ENCODE peak calls at places on chromosomes 13 and 19, in seven cellular contexts. G is AG04449, M is MCF 10A, Z is fibroblast of the aortic adventitia, S is astrocyte of the spinal cord, H is fibroblast of pulmonary artery, T is SK-N-SH. I is an unnamed sample.

GRCh38 chr19:50416034-50416814 is 2.5 kb upstream of the SPIB start:
- DNase-seq in G (no peak), H (no peak), S (no peak), Z (no peak), T (no peak), M (no peak), I (no peak)

GRCh38 chr19:18488403-18488723 is 33.5 kb downstream of the ELL start:
- DNase-seq in M (peak), Z (peak), S (no peak), G (no peak), T (peak), H (no peak), I (no peak)

GRCh38 chr13:51111174-51111573 is at the start of gene C13orf42:
- DNase-seq in H (no peak), Z (no peak), M (no peak), T (no peak), G (no peak), S (no peak), I (no peak)

GRCh38 chr13:51324714-51325440 is 14.6 kb upstream of the SERPINE3 start:
- DNase-seq in S (no peak), G (no peak), M (no peak), Z (no peak), T (no peak), H (no peak), I (peak)

GRCh38 chr13:106623799-106624198 is 55.9 kb upstream of the ARGLU1 start:
- DNase-seq in M (no peak), S (no peak), Z (no peak), G (no peak), H (no peak), T (no peak), I (no peak)

GRCh38 chr19:17560205-17560595 is 4.8 kb downstream of the COLGALT1 start:
- DNase-seq in H (peak), G (no peak), Z (peak), T (no peak), M (peak), S (peak), I (peak)

GRCh38 chr13:108425056-108425455 is 155.5 kb downstream of the TNFSF13B start:
- DNase-seq in H (peak), G (peak), T (no peak), M (no peak), S (peak), Z (no peak), I (no peak)

GRCh38 chr19:23999821-24000610 is 85.3 kb downstream of the ZNF726 start:
- DNase-seq in T (no peak), Z (no peak), G (no peak), M (no peak), S (no peak), H (no peak), I (no peak)

GRCh38 chr13:108961542-108962125 is 332.2 kb downstream of the MYO16 start:
- DNase-seq in M (peak), T (peak), Z (peak), G (no peak), H (peak), S (peak), I (peak)

GRCh38 chr19:15170345-15170744 is 30.4 kb downstream of the NOTCH3 start:
- DNase-seq in H (no peak), M (no peak), S (no peak), G (no peak), T (no peak), Z (no peak), I (peak)

GRCh38 chr19:55339225-55340143 is at the start of gene KMT5C:
- DNase-seq in M (peak), S (peak), G (peak), T (peak), Z (peak), H (peak), I (peak)

GRCh38 chr13:51122868-51123267 is 11.8 kb upstream of the C13orf42 start:
- DNase-seq in H (no peak), M (no peak), S (no peak), T (no peak), Z (no peak), G (no peak), I (no peak)

GRCh38 chr19:16380943-16381755 is 56.5 kb downstream of the KLF2 start:
- DNase-seq in S (no peak), Z (no peak), T (no peak), M (no peak), G (no peak), H (no peak), I (no peak)

GRCh38 chr13:94722596-94722995 is 10.3 kb upstream of the SOX21 start:
- DNase-seq in Z (no peak), S (no peak), T (no peak), M (no peak), H (no peak), G (no peak), I (no peak)

GRCh38 chr19:17602872-17603552 is 47.6 kb downstream of the COLGALT1 start:
- DNase-seq in M (no peak), G (no peak), Z (no peak), T (no peak), S (no peak), H (no peak), I (no peak)

GRCh38 chr13:49652691-49653305 is 24.5 kb downstream of the ARL11 start:
- DNase-seq in T (peak), G (no peak), Z (no peak), M (peak), H (peak), S (no peak), I (peak)

GRCh38 chr19:35596366-35596999 is 10.5 kb downstream of the PMIS2 start:
- DNase-seq in Z (peak), S (no peak), H (peak), T (peak), M (peak), G (no peak), I (peak)

GRCh38 chr13:105389373-105389772 is 1146.1 kb downstream of the EFNB2 start:
- DNase-seq in G (no peak), T (no peak), M (no peak), H (no peak), Z (no peak), S (no peak), I (no peak)

GRCh38 chr13:94305463-94305862 is 174.0 kb downstream of the DCT start:
- DNase-seq in M (peak), T (no peak), H (peak), S (peak), Z (peak), G (no peak), I (no peak)

GRCh38 chr13:114067886-114068722 is 64.3 kb downstream of the RASA3 start:
- DNase-seq in T (no peak), Z (no peak), M (no peak), G (no peak), S (no peak), H (no peak), I (no peak)

GRCh38 chr13:94494021-94494420 is 14.5 kb upstream of the DCT start:
- DNase-seq in M (no peak), T (peak), Z (no peak), H (no peak), S (no peak), G (no peak), I (no peak)

GRCh38 chr13:76019421-76020044 is 383.4 kb downstream of the LMO7 start:
- DNase-seq in S (peak), M (peak), T (peak), G (no peak), H (no peak), Z (no peak), I (no peak)

GRCh38 chr13:69857188-69857821 is 250.3 kb upstream of the ATXN8OS start:
- DNase-seq in G (no peak), T (peak), S (peak), M (peak), Z (peak), H (peak), I (no peak)

GRCh38 chr13:71217827-71218226 is 649.2 kb downstream of the DACH1 start:
- DNase-seq in S (no peak), Z (no peak), H (no peak), G (no peak), T (no peak), M (no peak), I (no peak)

GRCh38 chr13:47858042-47858677 is 142.9 kb downstream of the SUCLA2 start:
- DNase-seq in T (no peak), H (no peak), G (no peak), M (no peak), S (no peak), Z (no peak), I (no peak)

GRCh38 chr13:27372896-27373295 is 51.5 kb upstream of the GTF3A start:
- DNase-seq in M (no peak), T (no peak), H (peak), G (no peak), S (no peak), Z (no peak), I (no peak)
- TF ChIP-seq CTCF in M (no peak), T (no peak), H (no peak), G (no peak), S (no peak), Z (no peak), I (no peak)

GRCh38 chr19:39514840-39515550 is at the start of gene SELENOV:
- DNase-seq in M (no peak), S (no peak), Z (no peak), G (no peak), T (peak), H (no peak), I (peak)
- TF ChIP-seq CTCF in M (no peak), S (no peak), Z (no peak), G (no peak), T (peak), H (no peak), I (no peak)

GRCh38 chr19:28563964-28564914 is 648.7 kb downstream of the UQCRFS1 start:
- DNase-seq in T (no peak), H (no peak), M (no peak), Z (no peak), G (no peak), S (no peak), I (no peak)

GRCh38 chr19:28558783-28559182 is 654.2 kb downstream of the UQCRFS1 start:
- DNase-seq in H (no peak), G (no peak), M (no peak), S (no peak), T (no peak), Z (no peak), I (no peak)

GRCh38 chr19:28555317-28555716 is 657.6 kb downstream of the UQCRFS1 start:
- DNase-seq in S (no peak), M (no peak), G (no peak), T (no peak), Z (no peak), H (no peak), I (no peak)

GRCh38 chr19:28556371-28556770 is 656.6 kb downstream of the UQCRFS1 start:
- DNase-seq in M (no peak), Z (no peak), S (no peak), G (no peak), H (no peak), T (no peak), I (no peak)

GRCh38 chr19:28560786-28561185 is 652.2 kb downstream of the UQCRFS1 start:
- DNase-seq in Z (no peak), M (no peak), S (no peak), T (no peak), H (no peak), G (no peak), I (no peak)
- TF ChIP-seq CTCF in Z (no peak), M (no peak), S (no peak), T (peak), H (no peak), G (no peak), I (no peak)

GRCh38 chr19:38044267-38045111 is 137.5 kb downstream of the SIPA1L3 start:
- DNase-seq in G (no peak), H (peak), Z (peak), M (peak), S (peak), T (no peak), I (peak)
- TF ChIP-seq CTCF in G (no peak), H (peak), Z (peak), M (no peak), S (peak), T (peak), I (no peak)

DNA sequence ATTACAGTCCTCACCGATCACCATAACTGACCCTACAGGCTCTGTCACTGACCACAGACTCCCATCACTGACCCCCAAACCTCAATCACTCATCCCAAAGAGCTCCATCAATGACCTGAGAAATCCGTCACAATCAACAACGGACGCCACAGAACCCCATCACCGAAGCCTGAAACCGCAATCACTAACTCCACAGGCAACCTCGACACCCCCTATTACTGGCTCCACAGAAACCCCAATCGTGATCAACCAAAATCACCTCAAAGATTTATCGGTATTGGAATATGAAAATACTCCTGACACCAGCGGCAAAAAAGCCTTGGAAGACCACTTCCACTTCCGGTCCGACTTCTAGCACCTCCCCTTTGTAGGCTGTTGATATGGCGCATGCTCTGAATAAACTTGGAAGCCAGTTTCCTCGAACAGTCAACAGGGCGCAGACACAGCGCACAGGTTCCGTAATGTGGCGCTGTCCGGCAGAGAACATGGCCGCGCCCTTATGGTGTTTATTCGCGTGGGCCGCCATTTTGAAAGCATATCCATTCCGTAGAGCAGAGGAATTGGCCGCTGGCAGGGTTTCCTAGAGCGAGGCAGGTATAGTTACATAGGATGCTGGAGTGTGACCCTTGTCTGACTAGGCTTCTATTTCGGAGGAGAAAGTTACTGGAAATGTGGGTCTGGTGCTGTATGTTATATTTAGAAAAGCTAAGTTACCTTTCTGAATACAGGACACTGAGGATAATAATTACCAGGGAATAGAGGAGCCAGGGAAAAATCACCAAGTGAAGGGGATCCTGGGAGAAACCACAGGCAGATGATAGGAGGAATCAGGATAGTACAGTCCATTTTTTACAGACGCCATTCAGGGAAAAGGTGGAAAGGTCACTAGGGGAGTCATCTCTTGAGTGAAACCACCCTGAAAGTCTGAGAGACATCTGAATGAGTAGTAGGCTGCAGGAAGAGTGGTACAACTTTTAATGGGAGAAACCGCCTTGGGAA is at the start of gene ZNF585A:
- DNase-seq in S (peak), G (peak), M (peak), Z (peak), T (peak), H (peak), I (peak)
- TF ChIP-seq CTCF in S (peak), G (peak), M (peak), Z (peak), T (no peak), H (peak), I (no peak)

GRCh38 chr13:46804391-46804815 is 7.4 kb upstream of the ESD start:
- DNase-seq in Z (peak), T (no peak), M (peak), S (peak), H (peak), G (peak), I (no peak)
- TF ChIP-seq CTCF in Z (no peak), T (no peak), M (no peak), S (no peak), H (no peak), G (no peak), I (no peak)

GRCh38 chr13:98333481-98333880 is 156.4 kb upstream of the RNF113B start:
- DNase-seq in T (no peak), H (no peak), M (no peak), S (no peak), Z (no peak), G (no peak), I (no peak)
- TF ChIP-seq CTCF in T (no peak), H (no peak), M (no peak), S (no peak), Z (no peak), G (no peak), I (no peak)

GRCh38 chr13:39682310-39682709 is 26.8 kb downstream of the COG6 start:
- DNase-seq in Z (no peak), H (no peak), T (no peak), M (no peak), G (no peak), S (no peak), I (no peak)

GRCh38 chr13:39682788-39683187 is 27.3 kb downstream of the COG6 start:
- DNase-seq in M (no peak), T (no peak), H (no peak), G (no peak), Z (no peak), S (no peak), I (peak)

GRCh38 chr13:39685652-39686051 is 30.2 kb downstream of the COG6 start:
- DNase-seq in T (no peak), S (no peak), Z (no peak), M (no peak), H (no peak), G (no peak), I (no peak)

GRCh38 chr13:39688278-39688677 is 32.8 kb downstream of the COG6 start:
- DNase-seq in Z (no peak), G (no peak), H (no peak), M (no peak), T (no peak), S (no peak), I (no peak)

DNA sequence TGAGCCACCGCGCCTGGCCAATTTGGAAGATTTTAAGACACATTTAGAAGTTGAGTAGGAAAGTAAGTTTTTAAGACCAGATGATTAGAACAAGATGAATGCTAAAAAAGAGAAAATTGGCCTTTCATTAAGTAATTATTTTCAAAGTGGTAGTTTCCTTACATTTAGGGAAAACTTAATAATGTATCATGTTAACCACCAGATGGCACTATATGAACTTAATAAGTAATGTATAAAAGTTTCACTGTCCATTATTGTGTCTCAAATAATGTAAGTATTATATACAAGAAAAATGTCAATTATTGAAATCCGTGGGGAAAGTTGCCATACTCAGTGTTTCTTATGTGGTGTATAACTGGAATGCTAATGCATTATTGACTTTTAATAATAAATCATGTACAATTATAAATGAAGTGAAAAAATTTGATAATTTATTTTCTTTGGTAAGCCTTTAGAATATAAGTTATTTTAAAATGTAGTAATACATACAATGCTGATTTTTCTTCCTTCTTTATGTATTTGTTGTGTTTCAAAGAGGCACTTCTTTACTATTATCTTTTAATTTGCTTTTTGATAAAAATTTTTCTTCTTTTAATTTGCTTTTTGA is 29.2 kb downstream of the COG6 start:
- DNase-seq in T (peak), Z (peak), M (peak), G (peak), S (peak), H (peak), I (peak)
- TF ChIP-seq CTCF in T (peak), Z (no peak), M (peak), G (peak), S (no peak), H (peak), I (peak)

DNA sequence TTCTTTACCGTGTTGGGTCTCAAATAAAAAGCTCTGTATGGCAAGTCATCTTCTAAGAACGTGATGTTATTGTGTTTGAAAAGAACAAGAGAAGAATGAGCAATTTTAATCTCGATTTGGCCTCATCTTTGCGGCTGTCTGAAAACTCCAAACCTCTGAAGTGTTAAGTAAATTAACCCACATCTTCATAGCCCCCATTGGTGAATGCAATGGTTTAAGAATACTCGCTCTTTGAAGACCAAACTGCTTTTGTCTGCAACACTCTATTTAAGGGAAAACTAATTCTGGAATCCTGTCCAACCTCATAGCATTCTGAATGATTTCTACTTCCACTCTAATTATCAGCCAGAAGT is 56.9 kb upstream of the SCEL start:
- DNase-seq in Z (no peak), T (no peak), H (no peak), M (no peak), G (no peak), S (no peak), I (no peak)
- TF ChIP-seq CTCF in Z (no peak), T (no peak), H (no peak), M (no peak), G (no peak), S (no peak), I (no peak)